ENCODE peak calls at places on chromosomes 4 and X, in eight cellular contexts. One of them, this sample, is unnamed.

GRCh38 chr4:26238782-26239647 is 81.8 kb upstream of the RBPJ start:
- DNase-seq in CD4-positive, alpha-beta T cell: no peak
- DNase-seq in astrocyte of the cerebellum: no peak
- DNase-seq in stimulated activated CD4-positive, alpha-beta T cell treated with anti-CD3 and anti-CD28 coated beads, TNF-alpha, amount 100 ng/mL, for 48 hours: no peak
- DNase-seq in activated T-cell treated with anti-CD3 and anti-CD28 coated beads, Interleukin-2, amount 50 U/mL, for 72 hours: no peak
- DNase-seq in A549: no peak
- DNase-seq in fibroblast of the aortic adventitia: peak; percentile 42
- DNase-seq in lower leg skin: no peak
- DNase-seq in this sample: peak; percentile 60

GRCh38 chr4:43271946-43272345 is 379.4 kb downstream of the GRXCR1 start:
- DNase-seq in CD4-positive, alpha-beta T cell: no peak
- DNase-seq in stimulated activated CD4-positive, alpha-beta T cell treated with anti-CD3 and anti-CD28 coated beads, TNF-alpha, amount 100 ng/mL, for 48 hours: no peak
- DNase-seq in activated T-cell treated with anti-CD3 and anti-CD28 coated beads, Interleukin-2, amount 50 U/mL, for 72 hours: no peak
- DNase-seq in A549: no peak
- DNase-seq in astrocyte of the cerebellum: no peak
- DNase-seq in fibroblast of the aortic adventitia: no peak
- DNase-seq in lower leg skin: no peak
- DNase-seq in this sample: no peak

GRCh38 chr4:81516241-81516640 is 44.5 kb upstream of the RASGEF1B start:
- DNase-seq in lower leg skin: no peak
- DNase-seq in CD4-positive, alpha-beta T cell: no peak
- DNase-seq in fibroblast of the aortic adventitia: no peak
- DNase-seq in stimulated activated CD4-positive, alpha-beta T cell treated with anti-CD3 and anti-CD28 coated beads, TNF-alpha, amount 100 ng/mL, for 48 hours: no peak
- DNase-seq in activated T-cell treated with anti-CD3 and anti-CD28 coated beads, Interleukin-2, amount 50 U/mL, for 72 hours: no peak
- DNase-seq in A549: no peak
- DNase-seq in astrocyte of the cerebellum: no peak
- DNase-seq in this sample: no peak

GRCh38 chr4:20625460-20625859 is 74.8 kb upstream of the PACRGL start:
- DNase-seq in A549: no peak
- DNase-seq in stimulated activated CD4-positive, alpha-beta T cell treated with anti-CD3 and anti-CD28 coated beads, TNF-alpha, amount 100 ng/mL, for 48 hours: no peak
- DNase-seq in astrocyte of the cerebellum: no peak
- DNase-seq in activated T-cell treated with anti-CD3 and anti-CD28 coated beads, Interleukin-2, amount 50 U/mL, for 72 hours: no peak
- DNase-seq in CD4-positive, alpha-beta T cell: no peak
- DNase-seq in fibroblast of the aortic adventitia: no peak
- DNase-seq in lower leg skin: no peak
- DNase-seq in this sample: no peak

GRCh38 chr4:24971192-24971591 is 58.4 kb upstream of the CCDC149 start:
- DNase-seq in lower leg skin: peak; percentile 50
- DNase-seq in stimulated activated CD4-positive, alpha-beta T cell treated with anti-CD3 and anti-CD28 coated beads, TNF-alpha, amount 100 ng/mL, for 48 hours: no peak
- DNase-seq in fibroblast of the aortic adventitia: no peak
- DNase-seq in astrocyte of the cerebellum: no peak
- DNase-seq in A549: no peak
- DNase-seq in CD4-positive, alpha-beta T cell: no peak
- DNase-seq in activated T-cell treated with anti-CD3 and anti-CD28 coated beads, Interleukin-2, amount 50 U/mL, for 72 hours: no peak
- DNase-seq in this sample: no peak

GRCh38 chr4:134665429-134665828 is 463.8 kb upstream of the PABPC4L start:
- DNase-seq in stimulated activated CD4-positive, alpha-beta T cell treated with anti-CD3 and anti-CD28 coated beads, TNF-alpha, amount 100 ng/mL, for 48 hours: no peak
- DNase-seq in lower leg skin: no peak
- DNase-seq in astrocyte of the cerebellum: no peak
- DNase-seq in CD4-positive, alpha-beta T cell: no peak
- DNase-seq in A549: no peak
- DNase-seq in activated T-cell treated with anti-CD3 and anti-CD28 coated beads, Interleukin-2, amount 50 U/mL, for 72 hours: no peak
- DNase-seq in fibroblast of the aortic adventitia: no peak
- DNase-seq in this sample: no peak

GRCh38 chrX:24341795-24342194 is 18.6 kb upstream of the SUPT20HL1 start:
- DNase-seq in stimulated activated CD4-positive, alpha-beta T cell treated with anti-CD3 and anti-CD28 coated beads, TNF-alpha, amount 100 ng/mL, for 48 hours: no peak
- DNase-seq in activated T-cell treated with anti-CD3 and anti-CD28 coated beads, Interleukin-2, amount 50 U/mL, for 72 hours: no peak
- DNase-seq in A549: no peak
- DNase-seq in astrocyte of the cerebellum: peak; percentile 45
- DNase-seq in lower leg skin: no peak
- DNase-seq in fibroblast of the aortic adventitia: peak; percentile 62
- DNase-seq in CD4-positive, alpha-beta T cell: no peak
- DNase-seq in this sample: no peak

GRCh38 chrX:32847921-32848320 is 363.4 kb downstream of the DMD start:
- DNase-seq in lower leg skin: no peak
- DNase-seq in activated T-cell treated with anti-CD3 and anti-CD28 coated beads, Interleukin-2, amount 50 U/mL, for 72 hours: no peak
- DNase-seq in astrocyte of the cerebellum: no peak
- DNase-seq in fibroblast of the aortic adventitia: no peak
- DNase-seq in A549: no peak
- DNase-seq in stimulated activated CD4-positive, alpha-beta T cell treated with anti-CD3 and anti-CD28 coated beads, TNF-alpha, amount 100 ng/mL, for 48 hours: no peak
- DNase-seq in CD4-positive, alpha-beta T cell: no peak
- DNase-seq in this sample: no peak

GRCh38 chr4:1591107-1591506 is 93.0 kb downstream of the FAM53A start:
- DNase-seq in lower leg skin: no peak
- DNase-seq in A549: no peak
- DNase-seq in stimulated activated CD4-positive, alpha-beta T cell treated with anti-CD3 and anti-CD28 coated beads, TNF-alpha, amount 100 ng/mL, for 48 hours: no peak
- DNase-seq in CD4-positive, alpha-beta T cell: no peak
- DNase-seq in astrocyte of the cerebellum: no peak
- DNase-seq in activated T-cell treated with anti-CD3 and anti-CD28 coated beads, Interleukin-2, amount 50 U/mL, for 72 hours: no peak
- DNase-seq in fibroblast of the aortic adventitia: no peak
- DNase-seq in this sample: no peak

GRCh38 chr4:152258804-152259708 is 276.8 kb downstream of the FBXW7 start:
- DNase-seq in stimulated activated CD4-positive, alpha-beta T cell treated with anti-CD3 and anti-CD28 coated beads, TNF-alpha, amount 100 ng/mL, for 48 hours: no peak
- DNase-seq in lower leg skin: no peak
- DNase-seq in fibroblast of the aortic adventitia: peak; percentile 93
- DNase-seq in activated T-cell treated with anti-CD3 and anti-CD28 coated beads, Interleukin-2, amount 50 U/mL, for 72 hours: no peak
- DNase-seq in CD4-positive, alpha-beta T cell: no peak
- DNase-seq in astrocyte of the cerebellum: peak; percentile 24
- DNase-seq in A549: peak; percentile 16
- DNase-seq in this sample: peak; percentile 81

GRCh38 chr4:89024051-89024675 is 32.8 kb downstream of the FAM13A start:
- DNase-seq in A549: peak; percentile 70
- DNase-seq in astrocyte of the cerebellum: peak; percentile 67
- DNase-seq in CD4-positive, alpha-beta T cell: no peak
- DNase-seq in activated T-cell treated with anti-CD3 and anti-CD28 coated beads, Interleukin-2, amount 50 U/mL, for 72 hours: peak; percentile 58
- DNase-seq in fibroblast of the aortic adventitia: peak; percentile 90
- DNase-seq in stimulated activated CD4-positive, alpha-beta T cell treated with anti-CD3 and anti-CD28 coated beads, TNF-alpha, amount 100 ng/mL, for 48 hours: peak; percentile 21
- DNase-seq in lower leg skin: peak; percentile 69
- DNase-seq in this sample: peak; percentile 82

GRCh38 chr4:168541608-168541953 is 44.7 kb downstream of the PALLD start:
- DNase-seq in stimulated activated CD4-positive, alpha-beta T cell treated with anti-CD3 and anti-CD28 coated beads, TNF-alpha, amount 100 ng/mL, for 48 hours: no peak
- DNase-seq in CD4-positive, alpha-beta T cell: no peak
- DNase-seq in activated T-cell treated with anti-CD3 and anti-CD28 coated beads, Interleukin-2, amount 50 U/mL, for 72 hours: no peak
- DNase-seq in fibroblast of the aortic adventitia: peak; percentile 58
- DNase-seq in A549: peak; percentile 75
- DNase-seq in lower leg skin: no peak
- DNase-seq in astrocyte of the cerebellum: no peak
- DNase-seq in this sample: peak; percentile 48

GRCh38 chrX:9530848-9531274 is 66.0 kb downstream of the TBL1X start:
- DNase-seq in stimulated activated CD4-positive, alpha-beta T cell treated with anti-CD3 and anti-CD28 coated beads, TNF-alpha, amount 100 ng/mL, for 48 hours: no peak
- DNase-seq in lower leg skin: peak; percentile 27
- DNase-seq in CD4-positive, alpha-beta T cell: peak; percentile 49
- DNase-seq in A549: peak; percentile 70
- DNase-seq in activated T-cell treated with anti-CD3 and anti-CD28 coated beads, Interleukin-2, amount 50 U/mL, for 72 hours: peak; percentile 51
- DNase-seq in astrocyte of the cerebellum: peak; percentile 47
- DNase-seq in fibroblast of the aortic adventitia: peak; percentile 93
- DNase-seq in this sample: peak; percentile 82

This sample was measured in astrocyte of the hippocampus.